ENCODE peak calls at places on chromosomes 12 and 14, in five cellular contexts. F is transverse colon; X is IMR-90; J is effector memory CD8-positive, alpha-beta T cell; P is mucosa of gallbladder. N is an unnamed sample.
A peak's percentile ranks its signal among the peaks of the same experiment; 100 is the strongest.

GRCh38 chr12:67772276-67773169 is 124.0 kb downstream of the DYRK2 start:
- DNase-seq in F (no peak), J (no peak), P (no peak), X (peak; percentile 76), N (no peak)

GRCh38 chr12:115172521-115172920 is 488.5 kb upstream of the TBX3 start:
- DNase-seq in X (peak; percentile 92), J (no peak), F (no peak), P (no peak), N (no peak)

GRCh38 chr12:21657336-21658077 is at the start of gene LDHB:
- DNase-seq in J (peak; percentile 84), F (peak; percentile 95), X (peak; percentile 96), P (peak; percentile 96), N (peak; percentile 70)

GRCh38 chr12:56061982-56062381 is 18.0 kb upstream of the ERBB3 start:
- DNase-seq in X (no peak), F (no peak), J (no peak), P (no peak), N (no peak)

GRCh38 chr14:71629765-71630502 is 302.3 kb upstream of the RGS6 start:
- DNase-seq in J (no peak), F (no peak), P (no peak), X (peak; percentile 21), N (no peak)

GRCh38 chr14:24513009-24513408 is 4.9 kb upstream of the CMA1 start:
- DNase-seq in F (no peak), P (no peak), X (no peak), J (no peak), N (no peak)

GRCh38 chr14:64644629-64645028 is 59.6 kb upstream of the PLEKHG3 start:
- DNase-seq in P (no peak), X (no peak), J (no peak), F (no peak), N (no peak)

GRCh38 chr12:24997970-24998582 is 49.2 kb upstream of the BCAT1 start:
- DNase-seq in F (no peak), J (no peak), P (no peak), X (peak; percentile 91), N (no peak)

GRCh38 chr12:65968359-65968758 is 144.1 kb downstream of the HMGA2 start:
- DNase-seq in X (no peak), F (no peak), P (no peak), J (no peak), N (no peak)

GRCh38 chr14:23358553-23359166 is 6.0 kb upstream of the SLC22A17 start:
- DNase-seq in P (no peak), J (no peak), X (no peak), F (no peak), N (no peak)

GRCh38 chr14:81589381-81590065 is 55.9 kb upstream of the SEL1L start:
- DNase-seq in F (no peak), P (no peak), X (no peak), J (no peak), N (no peak)

GRCh38 chr14:50082784-50083466 is 33.4 kb downstream of the VCPKMT start:
- DNase-seq in P (no peak), J (peak; percentile 81), X (peak; percentile 86), F (peak; percentile 74), N (no peak)

GRCh38 chr12:43711348-43711747 is 47.2 kb downstream of the PUS7L start:
- DNase-seq in F (no peak), J (no peak), P (no peak), X (peak; percentile 13), N (no peak)

GRCh38 chr12:108714866-108715265 is 16.5 kb downstream of the CORO1C start:
- DNase-seq in F (no peak), X (no peak), J (no peak), P (no peak), N (no peak)

GRCh38 chr12:30829876-30830275 is 75.1 kb upstream of the CAPRIN2 start:
- DNase-seq in P (no peak), F (no peak), X (no peak), J (no peak), N (no peak)

GRCh38 chr12:10636124-10636523 is 22.7 kb upstream of the MAGOHB start:
- DNase-seq in P (no peak), F (peak; percentile 37), X (no peak), J (no peak), N (no peak)

GRCh38 chr12:122949405-122949804 is 16.9 kb downstream of the ABCB9 start:
- DNase-seq in J (no peak), P (no peak), X (no peak), F (no peak), N (no peak)

GRCh38 chr14:69181491-69181890 is 9.8 kb upstream of the EXD2 start:
- DNase-seq in P (no peak), J (no peak), X (peak; percentile 8), F (no peak), N (no peak)

GRCh38 chr14:33590891-33591630 is 359.8 kb downstream of the EGLN3 start:
- DNase-seq in F (no peak), J (no peak), X (no peak), P (no peak), N (no peak)

GRCh38 chr12:4137441-4137840 is 136.1 kb upstream of the CCND2 start:
- DNase-seq in P (no peak), X (no peak), J (no peak), F (no peak), N (no peak)

N was measured in cerebellar nuclear complex.